ENCODE peak calls at places on chromosomes 13 and 19, in nine cellular contexts. One of them, this sample, is unnamed.

GRCh38 chr19:38523319-38523718 is 89.8 kb downstream of the RYR1 start:
- DNase-seq in HCT116: no peak
- DNase-seq in H54: no peak
- DNase-seq in NB4: no peak
- DNase-seq in suprapubic skin: no peak
- DNase-seq in ovary: no peak
- DNase-seq in transverse colon: no peak
- DNase-seq in lower leg skin: no peak
- DNase-seq in esophagus muscularis mucosa: no peak
- DNase-seq in this sample: no peak

GRCh38 chr19:18645035-18645511 is 8.2 kb downstream of the KLHL26 start:
- DNase-seq in transverse colon: no peak
- DNase-seq in ovary: no peak
- DNase-seq in NB4: peak
- DNase-seq in H54: no peak
- DNase-seq in esophagus muscularis mucosa: no peak
- DNase-seq in HCT116: no peak
- DNase-seq in lower leg skin: no peak
- DNase-seq in suprapubic skin: no peak
- DNase-seq in this sample: no peak

GRCh38 chr13:112200200-112200599 is 133.3 kb downstream of the SOX1 start:
- DNase-seq in NB4: no peak
- DNase-seq in suprapubic skin: no peak
- DNase-seq in ovary: no peak
- DNase-seq in lower leg skin: no peak
- DNase-seq in transverse colon: no peak
- DNase-seq in H54: no peak
- DNase-seq in HCT116: no peak
- DNase-seq in esophagus muscularis mucosa: no peak
- DNase-seq in this sample: no peak

GRCh38 chr19:3931041-3931440 is 1.8 kb upstream of the NMRK2 start:
- DNase-seq in H54: no peak
- DNase-seq in transverse colon: peak
- DNase-seq in lower leg skin: no peak
- DNase-seq in esophagus muscularis mucosa: no peak
- DNase-seq in suprapubic skin: no peak
- DNase-seq in ovary: no peak
- DNase-seq in HCT116: no peak
- DNase-seq in NB4: no peak
- DNase-seq in this sample: no peak

GRCh38 chr19:6060600-6061391 is 49.5 kb downstream of the RFX2 start:
- DNase-seq in ovary: no peak
- DNase-seq in esophagus muscularis mucosa: peak
- DNase-seq in HCT116: no peak
- DNase-seq in H54: peak
- DNase-seq in suprapubic skin: no peak
- DNase-seq in transverse colon: no peak
- DNase-seq in lower leg skin: no peak
- DNase-seq in NB4: peak
- DNase-seq in this sample: no peak

GRCh38 chr13:25771641-25772478 is 280.0 kb downstream of the SHISA2 start:
- DNase-seq in lower leg skin: no peak
- DNase-seq in NB4: no peak
- DNase-seq in ovary: no peak
- DNase-seq in transverse colon: no peak
- DNase-seq in HCT116: no peak
- DNase-seq in esophagus muscularis mucosa: no peak
- DNase-seq in suprapubic skin: no peak
- DNase-seq in H54: peak
- DNase-seq in this sample: no peak

GRCh38 chr13:27035892-27036235 is 135.7 kb downstream of the USP12 start:
- DNase-seq in suprapubic skin: peak
- DNase-seq in esophagus muscularis mucosa: no peak
- DNase-seq in HCT116: peak
- DNase-seq in NB4: no peak
- DNase-seq in transverse colon: no peak
- DNase-seq in ovary: no peak
- DNase-seq in H54: no peak
- DNase-seq in lower leg skin: no peak
- DNase-seq in this sample: no peak

GRCh38 chr13:53254495-53254894 is 225.9 kb downstream of the OLFM4 start:
- DNase-seq in HCT116: no peak
- DNase-seq in H54: no peak
- DNase-seq in NB4: peak
- DNase-seq in esophagus muscularis mucosa: no peak
- DNase-seq in suprapubic skin: no peak
- DNase-seq in transverse colon: no peak
- DNase-seq in lower leg skin: no peak
- DNase-seq in ovary: no peak
- DNase-seq in this sample: peak

GRCh38 chr13:52085416-52085815 is 43.5 kb downstream of the NEK5 start:
- DNase-seq in esophagus muscularis mucosa: no peak
- DNase-seq in suprapubic skin: no peak
- DNase-seq in NB4: no peak
- DNase-seq in HCT116: no peak
- DNase-seq in transverse colon: no peak
- DNase-seq in ovary: no peak
- DNase-seq in H54: no peak
- DNase-seq in lower leg skin: no peak
- DNase-seq in this sample: no peak

GRCh38 chr13:28301839-28302238 is 163.5 kb downstream of the PAN3 start:
- DNase-seq in HCT116: no peak
- DNase-seq in ovary: no peak
- DNase-seq in lower leg skin: no peak
- DNase-seq in transverse colon: no peak
- DNase-seq in H54: no peak
- DNase-seq in NB4: no peak
- DNase-seq in suprapubic skin: no peak
- DNase-seq in esophagus muscularis mucosa: no peak
- DNase-seq in this sample: no peak

GRCh38 chr19:35403116-35403760 is 32.4 kb downstream of the GPR42 start:
- DNase-seq in esophagus muscularis mucosa: no peak
- DNase-seq in ovary: no peak
- DNase-seq in H54: no peak
- DNase-seq in lower leg skin: no peak
- DNase-seq in HCT116: no peak
- DNase-seq in NB4: no peak
- DNase-seq in transverse colon: no peak
- DNase-seq in suprapubic skin: no peak
- DNase-seq in this sample: peak

DNA sequence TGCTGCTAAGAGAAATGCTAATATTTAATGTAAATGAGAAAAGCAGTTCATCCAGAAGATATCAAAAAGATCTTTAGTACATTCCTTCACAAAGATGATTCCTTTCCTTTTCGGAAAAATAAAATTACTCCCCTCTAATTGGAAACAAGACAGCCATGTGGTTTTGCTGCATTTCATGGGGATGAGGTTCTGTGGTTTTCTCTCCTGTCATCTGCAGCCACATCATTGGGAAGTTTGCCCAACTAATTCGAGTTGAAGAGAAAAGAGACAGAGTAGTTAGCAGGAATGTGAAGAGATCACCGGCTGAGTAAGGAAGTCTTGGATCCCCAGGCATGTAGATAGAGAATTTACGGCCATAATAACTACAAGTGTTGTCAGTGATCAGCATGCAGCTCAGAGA is 122.1 kb downstream of the CYSLTR2 start:
- DNase-seq in lower leg skin: no peak
- DNase-seq in ovary: no peak
- DNase-seq in NB4: no peak
- DNase-seq in H54: no peak
- DNase-seq in HCT116: no peak
- DNase-seq in esophagus muscularis mucosa: no peak
- DNase-seq in suprapubic skin: no peak
- DNase-seq in transverse colon: no peak
- DNase-seq in this sample: no peak
- TF ChIP-seq POLR2A in lower leg skin: no peak
- TF ChIP-seq POLR2A in ovary: no peak
- TF ChIP-seq POLR2A in NB4: no peak
- TF ChIP-seq POLR2A in H54: no peak
- TF ChIP-seq POLR2A in HCT116: no peak
- TF ChIP-seq POLR2A in esophagus muscularis mucosa: no peak
- TF ChIP-seq POLR2A in suprapubic skin: no peak
- TF ChIP-seq POLR2A in transverse colon: no peak
- TF ChIP-seq POLR2A in this sample: no peak

GRCh38 chr19:46471116-46471733 is at the start of gene PNMA8A:
- DNase-seq in esophagus muscularis mucosa: no peak
- DNase-seq in HCT116: no peak
- DNase-seq in lower leg skin: no peak
- DNase-seq in ovary: peak
- DNase-seq in transverse colon: peak
- DNase-seq in NB4: no peak
- DNase-seq in H54: no peak
- DNase-seq in suprapubic skin: no peak
- DNase-seq in this sample: no peak
- TF ChIP-seq POLR2A in esophagus muscularis mucosa: no peak
- TF ChIP-seq POLR2A in HCT116: no peak
- TF ChIP-seq POLR2A in lower leg skin: no peak
- TF ChIP-seq POLR2A in ovary: peak
- TF ChIP-seq POLR2A in transverse colon: no peak
- TF ChIP-seq POLR2A in NB4: no peak
- TF ChIP-seq POLR2A in H54: no peak
- TF ChIP-seq POLR2A in suprapubic skin: no peak
- TF ChIP-seq POLR2A in this sample: no peak

DNA sequence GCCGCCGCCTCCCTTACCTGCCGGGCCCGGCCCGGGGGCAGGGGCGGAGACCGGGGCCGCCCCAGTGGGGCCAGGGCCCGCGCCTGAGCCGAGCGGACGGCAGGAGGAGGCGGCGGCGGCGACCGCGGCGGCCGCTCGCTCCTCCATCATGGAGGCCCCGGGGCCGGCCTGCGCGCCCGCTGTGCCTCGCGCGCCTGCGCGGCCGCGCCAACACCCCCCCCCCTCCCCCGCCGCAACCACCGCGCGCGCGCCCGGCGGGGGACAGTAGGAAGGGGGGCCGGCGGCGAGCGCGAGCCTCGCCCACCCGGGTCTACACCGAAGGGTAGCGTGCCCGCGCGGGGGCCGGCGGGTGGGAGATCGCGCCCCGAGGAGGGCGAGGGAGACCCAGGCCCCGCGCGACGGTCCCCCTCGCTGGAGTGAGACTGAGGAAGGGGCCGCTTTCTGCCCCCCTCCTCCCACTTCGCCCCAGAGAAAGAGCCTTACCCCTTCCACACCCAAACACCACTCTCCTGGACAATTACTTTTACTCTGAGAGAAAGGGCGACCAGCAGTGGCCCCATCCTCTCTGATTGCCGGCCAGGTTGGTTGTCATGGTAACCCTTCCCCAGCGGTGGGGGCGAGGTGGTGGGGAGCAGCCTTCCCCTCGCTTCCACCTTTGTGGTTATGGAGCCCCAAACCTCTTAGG is at the start of gene STRN4:
- DNase-seq in HCT116: no peak
- DNase-seq in lower leg skin: no peak
- DNase-seq in ovary: peak
- DNase-seq in esophagus muscularis mucosa: no peak
- DNase-seq in NB4: peak
- DNase-seq in transverse colon: peak
- DNase-seq in suprapubic skin: no peak
- DNase-seq in H54: peak
- DNase-seq in this sample: peak
- TF ChIP-seq POLR2A in HCT116: peak
- TF ChIP-seq POLR2A in lower leg skin: no peak
- TF ChIP-seq POLR2A in ovary: no peak
- TF ChIP-seq POLR2A in esophagus muscularis mucosa: no peak
- TF ChIP-seq POLR2A in NB4: peak
- TF ChIP-seq POLR2A in transverse colon: no peak
- TF ChIP-seq POLR2A in suprapubic skin: peak
- TF ChIP-seq POLR2A in H54: peak
- TF ChIP-seq POLR2A in this sample: no peak

GRCh38 chr19:12731337-12731736 is 3.1 kb downstream of the TRIR start:
- DNase-seq in transverse colon: no peak
- DNase-seq in NB4: no peak
- DNase-seq in suprapubic skin: no peak
- DNase-seq in H54: no peak
- DNase-seq in esophagus muscularis mucosa: no peak
- DNase-seq in lower leg skin: no peak
- DNase-seq in ovary: no peak
- DNase-seq in HCT116: no peak
- DNase-seq in this sample: no peak

GRCh38 chr19:12737666-12738351 is 512 bp downstream of the GET3 start:
- DNase-seq in transverse colon: no peak
- DNase-seq in H54: no peak
- DNase-seq in esophagus muscularis mucosa: no peak
- DNase-seq in HCT116: no peak
- DNase-seq in NB4: no peak
- DNase-seq in ovary: no peak
- DNase-seq in lower leg skin: no peak
- DNase-seq in suprapubic skin: no peak
- DNase-seq in this sample: peak

GRCh38 chr19:12733369-12733896 is 1.1 kb downstream of the TRIR start:
- DNase-seq in esophagus muscularis mucosa: no peak
- DNase-seq in H54: no peak
- DNase-seq in lower leg skin: no peak
- DNase-seq in transverse colon: no peak
- DNase-seq in HCT116: no peak
- DNase-seq in ovary: no peak
- DNase-seq in NB4: peak
- DNase-seq in suprapubic skin: no peak
- DNase-seq in this sample: peak

GRCh38 chr19:12733907-12734214 is 623 bp downstream of the TRIR start:
- DNase-seq in esophagus muscularis mucosa: no peak
- DNase-seq in lower leg skin: no peak
- DNase-seq in transverse colon: no peak
- DNase-seq in ovary: no peak
- DNase-seq in NB4: no peak
- DNase-seq in suprapubic skin: no peak
- DNase-seq in H54: no peak
- DNase-seq in HCT116: no peak
- DNase-seq in this sample: no peak

DNA sequence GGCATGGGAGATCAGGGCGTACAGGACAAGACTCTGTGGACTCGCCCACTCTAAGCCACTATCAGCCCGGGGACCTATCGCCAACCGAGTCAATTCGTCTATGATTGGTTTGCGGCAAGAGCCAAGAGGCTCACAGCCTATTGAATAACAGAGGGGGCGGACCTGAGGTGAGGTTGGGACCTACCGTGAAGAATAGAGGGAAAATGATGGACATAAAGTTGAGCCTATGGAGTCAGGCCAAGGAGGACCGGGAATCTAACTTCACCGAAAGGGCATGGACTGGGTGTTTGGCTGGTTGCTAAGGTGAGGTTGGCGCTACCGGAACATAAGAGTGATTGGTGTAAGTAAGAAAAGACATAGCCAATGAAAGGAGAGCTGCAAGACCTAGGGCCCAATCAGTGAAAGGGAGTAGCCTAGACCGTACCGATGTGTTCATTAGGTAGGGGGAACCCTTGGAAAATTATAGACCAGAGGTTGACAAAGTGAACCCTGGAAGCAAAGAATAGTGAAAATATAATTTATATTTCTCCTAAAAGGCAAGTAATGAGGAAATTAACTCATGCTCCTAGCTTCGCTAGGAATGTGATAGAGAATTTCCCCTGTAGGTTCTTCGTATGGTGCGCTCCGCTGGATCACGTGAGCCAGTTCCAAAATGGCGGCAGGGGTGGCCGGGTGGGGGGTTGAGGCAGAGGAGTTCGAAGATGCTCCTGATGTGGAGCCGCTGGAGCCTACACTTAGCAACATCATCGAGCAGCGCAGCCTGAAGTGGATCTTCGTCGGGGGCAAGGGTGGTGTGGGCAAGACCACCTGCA is at the start of gene GET3:
- DNase-seq in NB4: peak
- DNase-seq in lower leg skin: peak
- DNase-seq in transverse colon: peak
- DNase-seq in ovary: peak
- DNase-seq in HCT116: peak
- DNase-seq in suprapubic skin: peak
- DNase-seq in esophagus muscularis mucosa: peak
- DNase-seq in H54: peak
- DNase-seq in this sample: peak
- TF ChIP-seq POLR2A in NB4: peak
- TF ChIP-seq POLR2A in lower leg skin: no peak
- TF ChIP-seq POLR2A in transverse colon: peak
- TF ChIP-seq POLR2A in ovary: peak
- TF ChIP-seq POLR2A in HCT116: peak
- TF ChIP-seq POLR2A in suprapubic skin: peak
- TF ChIP-seq POLR2A in esophagus muscularis mucosa: no peak
- TF ChIP-seq POLR2A in H54: peak
- TF ChIP-seq POLR2A in this sample: peak